ENCODE peak calls at places on chromosomes 4 and X, in ten cellular contexts. Y, E, D, Q, J, T, U, K, F and M are unnamed samples.

GRCh38 chr4:153258750-153259149 is 54.5 kb downstream of the TRIM2 start:
- DNase-seq in K (no peak), T (no peak), E (no peak), F (no peak), Y (no peak), U (no peak), Q (no peak), D (no peak), J (no peak), M (no peak)

GRCh38 chr4:112327950-112328349 is 30.8 kb downstream of the ALPK1 start:
- DNase-seq in D (peak; percentile 27), U (peak; percentile 72), J (no peak), F (no peak), E (no peak), K (no peak), T (no peak), Q (no peak), Y (no peak), M (no peak)

GRCh38 chrX:77731821-77732419 is 54.1 kb downstream of the ATRX start:
- DNase-seq in T (no peak), D (peak; percentile 7), J (no peak), F (no peak), Y (no peak), E (no peak), Q (no peak), K (no peak), U (no peak), M (no peak)

GRCh38 chr4:81207793-81208192 is 7.2 kb downstream of the PRKG2 start:
- DNase-seq in J (no peak), T (no peak), F (no peak), Q (no peak), D (no peak), E (no peak), U (peak; percentile 89), K (no peak), Y (no peak), M (no peak)

GRCh38 chr4:112509243-112510190 is 6.5 kb downstream of the NEUROG2 start:
- DNase-seq in Y (no peak), D (no peak), J (no peak), F (no peak), U (peak; percentile 20), E (no peak), Q (no peak), K (no peak), T (no peak), M (no peak)

GRCh38 chr4:158861766-158862165 is 92.9 kb downstream of the FNIP2 start:
- DNase-seq in Y (no peak), K (no peak), T (no peak), U (no peak), E (no peak), Q (no peak), J (no peak), D (no peak), F (no peak), M (no peak)

GRCh38 chr4:175281894-175282293 is 363.7 kb downstream of the ADAM29 start:
- DNase-seq in Y (no peak), J (no peak), Q (no peak), U (no peak), D (no peak), E (no peak), T (no peak), K (no peak), F (no peak), M (no peak)

GRCh38 chr4:64327237-64327636 is 82.0 kb downstream of the TECRL start:
- DNase-seq in Y (no peak), K (no peak), U (no peak), J (no peak), T (no peak), D (no peak), F (no peak), Q (no peak), E (no peak), M (no peak)

GRCh38 chr4:159776915-159777314 is 674.0 kb downstream of the RAPGEF2 start:
- DNase-seq in Y (no peak), J (no peak), K (no peak), T (no peak), E (no peak), Q (no peak), D (no peak), F (no peak), U (no peak), M (no peak)

GRCh38 chr4:113760094-113760851 is 1.3 kb downstream of the CAMK2D start:
- DNase-seq in F (peak; percentile 53), K (no peak), E (peak; percentile 25), Q (peak; percentile 41), J (no peak), D (peak; percentile 36), Y (peak; percentile 40), U (peak; percentile 61), T (peak; percentile 9), M (peak; percentile 2)
- TF ChIP-seq POLR2A in F (no peak), K (no peak), E (no peak), Q (no peak), J (no peak), D (no peak), Y (no peak), U (no peak), T (no peak), M (no peak)

GRCh38 chrX:44544036-44544435 is 1.4 kb upstream of the FUNDC1 start:
- DNase-seq in U (no peak), T (no peak), F (no peak), K (no peak), J (no peak), D (no peak), Q (no peak), E (no peak), Y (no peak), M (no peak)

GRCh38 chrX:44542567-44543325 is at the start of gene FUNDC1:
- DNase-seq in J (peak; percentile 90), Y (peak; percentile 94), F (peak; percentile 91), T (peak; percentile 67), E (peak; percentile 92), Q (peak; percentile 92), D (peak; percentile 97), U (peak; percentile 91), K (peak; percentile 51), M (peak; percentile 47)
- TF ChIP-seq POLR2A in J (peak; percentile 30), Y (no peak), F (no peak), T (no peak), E (peak; percentile 55), Q (peak; percentile 46), D (peak; percentile 34), U (peak; percentile 43), K (peak; percentile 30), M (peak; percentile 34)

GRCh38 chr4:82429728-82430192 is 502 bp downstream of the HNRNPDL start:
- DNase-seq in Q (no peak), T (peak; percentile 52), U (no peak), Y (no peak), E (no peak), J (peak; percentile 57), F (no peak), D (peak; percentile 55), K (no peak), M (no peak)

GRCh38 chr4:82431831-82432230 is 1.4 kb downstream of the ENOPH1 start:
- DNase-seq in Y (no peak), T (no peak), Q (no peak), D (no peak), J (no peak), F (no peak), U (no peak), K (no peak), E (no peak), M (no peak)

GRCh38 chr4:82428969-82429727 is 1.1 kb downstream of the HNRNPDL start:
- DNase-seq in T (peak; percentile 58), Q (peak; percentile 88), Y (peak; percentile 93), E (peak; percentile 95), K (peak; percentile 86), U (peak; percentile 85), F (peak; percentile 90), J (peak; percentile 93), D (peak; percentile 86), M (peak; percentile 65)

GRCh38 chr4:82431026-82431745 is 796 bp downstream of the ENOPH1 start:
- DNase-seq in J (no peak), F (peak; percentile 55), T (peak; percentile 52), K (peak; percentile 14), U (peak; percentile 39), Q (no peak), Y (no peak), E (peak; percentile 58), D (peak; percentile 24), M (no peak)

GRCh38 chr4:82430193-82431025 is at the start of the genes ENOPH1 and HNRNPDL:
- DNase-seq in F (peak; percentile 97), E (peak; percentile 96), K (peak; percentile 85), Y (peak; percentile 96), T (peak; percentile 74), J (peak; percentile 97), Q (peak; percentile 94), U (peak; percentile 94), D (peak; percentile 95), M (peak; percentile 76)
- TF ChIP-seq POLR2A in F (no peak), E (peak; percentile 80), K (peak; percentile 81), Y (peak; percentile 60), T (no peak), J (peak; percentile 47), Q (peak; percentile 74), U (peak; percentile 12), D (peak; percentile 25), M (peak; percentile 66)

GRCh38 chrX:122241959-122242358 is 942.1 kb upstream of the GRIA3 start:
- DNase-seq in T (no peak), D (no peak), F (no peak), U (no peak), Q (no peak), E (no peak), J (no peak), Y (no peak), K (no peak), M (no peak)
- TF ChIP-seq POLR2A in T (no peak), D (no peak), F (no peak), U (no peak), Q (no peak), E (no peak), J (no peak), Y (no peak), K (no peak), M (no peak)

GRCh38 chrX:153794018-153794896 is at the start of the genes IDH3G and SSR4:
- DNase-seq in Q (peak; percentile 90), E (peak; percentile 93), K (peak; percentile 95), F (peak; percentile 89), J (peak; percentile 90), T (peak; percentile 50), U (peak; percentile 93), D (peak; percentile 97), Y (peak; percentile 93), M (peak; percentile 96)
- TF ChIP-seq POLR2A in Q (peak; percentile 15), E (peak; percentile 43), K (peak; percentile 82), F (no peak), J (no peak), T (no peak), U (peak; percentile 73), D (peak; percentile 64), Y (peak; percentile 33), M (peak; percentile 57)